ENCODE peak calls at places on chromosomes 16 and 17, in nine cellular contexts. L is CD8-positive, alpha-beta T cell; N is neural progenitor cell; S is esophagus muscularis mucosa; B is transverse colon; J is body of pancreas; K is breast epithelium; W is upper lobe of right lung; E is upper lobe of left lung. R is an unnamed sample.

GRCh38 chr17:68035131-68035522 is 408 bp upstream of the KPNA2 start:
- DNase-seq in K (peak; percentile 89), J (peak; percentile 96), S (no peak), E (peak; percentile 96), N (peak; percentile 98), B (peak; percentile 95), L (peak; percentile 86), W (peak; percentile 97), R (no peak)

GRCh38 chr17:60372790-60373483 is 19.0 kb downstream of the USP32 start:
- DNase-seq in J (no peak), N (no peak), S (no peak), K (no peak), E (no peak), L (no peak), B (no peak), W (no peak), R (no peak)

GRCh38 chr16:15686287-15686686 is 36.2 kb downstream of the NDE1 start:
- DNase-seq in E (no peak), N (no peak), B (no peak), J (no peak), L (no peak), W (no peak), K (no peak), S (no peak), R (no peak)

GRCh38 chr17:44360826-44361225 is 2.8 kb downstream of the FAM171A2 start:
- DNase-seq in S (no peak), K (no peak), W (no peak), J (no peak), B (no peak), E (no peak), L (no peak), N (peak; percentile 85), R (peak; percentile 32)

GRCh38 chr16:68754117-68754792 is 17.2 kb downstream of the CDH1 start:
- DNase-seq in S (no peak), J (no peak), B (peak; percentile 72), L (no peak), N (no peak), W (no peak), E (no peak), K (no peak), R (no peak)

GRCh38 chr17:57666946-57667345 is 78.2 kb downstream of the CCDC182 start:
- DNase-seq in E (no peak), B (no peak), J (no peak), K (no peak), N (no peak), L (peak; percentile 37), S (no peak), W (peak; percentile 44), R (no peak)

GRCh38 chr17:38353084-38353604 is 1.5 kb downstream of the SOCS7 start:
- DNase-seq in K (no peak), L (no peak), S (no peak), B (no peak), W (no peak), E (no peak), J (no peak), N (no peak), R (no peak)

GRCh38 chr17:13593757-13594156 is 8.0 kb downstream of the HS3ST3A1 start:
- DNase-seq in B (no peak), K (no peak), W (no peak), N (no peak), S (no peak), L (no peak), J (no peak), E (no peak), R (no peak)

GRCh38 chr17:18195246-18195645 is 11.6 kb downstream of the ALKBH5 start:
- DNase-seq in B (no peak), S (no peak), W (no peak), J (no peak), L (no peak), K (no peak), N (no peak), E (no peak), R (no peak)

GRCh38 chr16:11346700-11347319 is 1.6 kb downstream of the RMI2 start:
- DNase-seq in K (no peak), E (no peak), J (no peak), S (no peak), L (no peak), N (no peak), W (no peak), B (no peak), R (no peak)

GRCh38 chr17:81387235-81388060 is 7.8 kb upstream of the BAHCC1 start:
- DNase-seq in N (peak; percentile 86), K (no peak), J (peak; percentile 63), S (no peak), B (peak; percentile 76), E (no peak), W (peak; percentile 85), L (no peak), R (no peak)

GRCh38 chr17:75155191-75155601 is 884 bp upstream of the JPT1 start:
- DNase-seq in L (no peak), B (no peak), S (no peak), W (no peak), J (no peak), E (no peak), N (peak; percentile 30), K (no peak), R (no peak)

GRCh38 chr16:14527411-14528044 is 102.5 kb downstream of the PARN start:
- DNase-seq in J (peak; percentile 42), W (no peak), K (no peak), B (no peak), E (peak; percentile 41), S (no peak), L (no peak), N (no peak), R (peak; percentile 49)

GRCh38 chr16:85593503-85594195 is 19.5 kb upstream of the GSE1 start:
- DNase-seq in L (no peak), J (no peak), N (peak; percentile 78), E (no peak), B (no peak), W (no peak), S (no peak), K (no peak), R (no peak)

GRCh38 chr16:66701516-66701915 is 5.0 kb upstream of the CMTM4 start:
- DNase-seq in W (no peak), S (no peak), J (no peak), B (no peak), E (no peak), K (no peak), N (no peak), L (no peak), R (no peak)

GRCh38 chr17:79830763-79831366 is 8.4 kb downstream of the CBX4 start:
- DNase-seq in B (no peak), W (no peak), N (no peak), K (no peak), E (no peak), J (peak; percentile 37), S (no peak), L (no peak), R (no peak)

GRCh38 chr16:75312875-75313274 is 61.5 kb upstream of the BCAR1 start:
- DNase-seq in W (no peak), E (no peak), L (no peak), J (no peak), S (no peak), K (no peak), B (no peak), N (peak; percentile 60), R (no peak)

GRCh38 chr17:77145209-77145608 is 4.4 kb downstream of the SEC14L1 start:
- DNase-seq in K (no peak), L (no peak), W (no peak), N (no peak), B (no peak), E (no peak), S (no peak), J (no peak), R (no peak)
- H3K27ac ChIP-seq in K (peak overlapping the region; percentile 82), L (no peak overlapping the region), W (peak overlapping the region; percentile 77), N (no peak overlapping the region), B (peak overlapping the region; percentile 61), E (peak overlapping the region; percentile 98), S (peak overlapping the region; percentile 96), J (peak overlapping the region; percentile 97), R (peak overlapping the region; percentile 39)

DNA sequence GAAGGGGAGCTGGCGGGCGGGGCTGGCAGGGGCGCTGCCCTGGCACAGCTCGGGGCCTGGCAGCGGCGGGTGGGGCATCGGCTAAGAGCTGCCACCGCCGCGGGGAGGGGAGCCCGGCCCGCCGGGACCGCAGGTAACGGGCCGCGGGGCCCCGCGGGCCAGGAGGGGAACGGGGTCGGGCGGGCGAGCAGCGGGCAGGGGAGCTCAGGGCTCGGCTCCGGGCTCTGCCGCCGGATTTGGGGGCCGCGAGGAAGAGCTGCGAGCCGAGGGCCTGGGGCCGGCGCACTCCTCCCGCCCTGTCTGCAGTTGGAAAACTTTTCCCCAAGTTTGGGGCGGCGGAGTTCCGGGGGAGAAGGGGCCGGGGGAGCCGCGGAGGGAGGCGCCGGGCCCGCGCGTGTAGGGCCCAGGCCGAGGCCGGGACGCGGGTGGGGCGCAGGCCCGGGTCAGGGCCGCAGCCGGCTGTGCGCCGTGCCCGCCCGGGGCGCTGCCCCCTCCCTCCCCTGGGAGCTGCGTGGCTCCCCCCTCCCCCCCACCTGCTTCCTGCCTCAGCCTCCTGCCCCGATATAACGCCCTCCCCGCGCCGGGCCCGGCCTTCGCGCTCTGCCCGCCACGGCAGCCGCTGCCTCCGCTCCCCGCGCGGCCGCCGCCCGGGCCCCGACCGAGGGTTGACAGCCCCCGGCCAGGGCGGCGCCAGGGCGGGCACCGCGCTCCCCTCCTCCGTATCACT is 754 bp downstream of the HIC1 start:
- DNase-seq in J (peak; percentile 17), B (peak; percentile 39), L (peak; percentile 68), W (no peak), K (no peak), S (no peak), N (no peak), E (no peak), R (no peak)
- H3K27me3 ChIP-seq in J (no peaks in the 10 kb centered on the region), B (peaks cover 70% of the 10 kb centered on the region), L (no peaks in the 10 kb centered on the region), W (peaks cover 5% of the 10 kb centered on the region), K (no peaks in the 10 kb centered on the region), S (no peaks in the 10 kb centered on the region), N (peaks cover 96% of the 10 kb centered on the region), E (peaks cover 29% of the 10 kb centered on the region), R (peaks cover 4% of the 10 kb centered on the region)

DNA sequence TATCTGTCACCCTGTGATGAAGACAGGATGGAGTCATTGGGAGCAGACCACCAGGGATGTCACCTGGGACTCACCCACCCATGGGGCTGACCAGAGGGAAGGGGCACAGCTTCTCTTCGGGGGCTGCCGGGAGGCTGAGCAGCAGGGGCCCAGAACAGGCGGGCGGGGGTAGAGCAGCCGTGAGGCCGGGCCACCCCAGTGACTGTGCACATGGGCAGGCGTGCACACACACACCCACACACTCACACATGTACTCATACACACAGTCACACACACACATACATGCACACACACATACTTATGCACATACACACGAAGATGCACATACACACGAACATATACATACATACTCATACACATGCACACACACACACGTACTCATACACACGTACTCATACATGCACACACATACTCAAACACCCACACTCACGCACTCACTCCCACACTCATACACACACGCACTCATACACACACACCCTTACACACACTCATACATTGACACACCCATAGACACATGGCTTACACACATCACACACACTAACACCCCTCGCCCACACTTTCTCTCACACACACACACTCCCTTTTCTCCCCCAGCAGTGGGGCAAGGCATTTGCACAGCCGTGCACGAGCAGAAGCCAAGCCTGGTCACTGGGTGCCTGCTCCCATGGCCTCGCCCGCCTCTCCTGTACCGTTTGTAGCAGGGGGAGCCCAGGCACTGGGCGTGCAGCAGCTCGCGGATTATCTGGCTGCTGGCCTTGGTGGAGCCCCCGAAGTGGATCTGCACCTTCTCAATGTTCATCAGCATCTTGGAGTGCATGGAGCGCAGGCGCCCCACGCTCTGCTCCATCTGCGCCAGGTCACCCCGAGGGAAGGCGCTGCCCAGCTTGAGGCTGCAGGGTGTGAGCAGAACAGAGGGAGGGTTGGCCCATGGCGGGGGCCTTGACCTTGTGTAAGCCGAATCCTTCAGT is 12.4 kb downstream of the UBALD2 start:
- DNase-seq in B (no peak), E (no peak), N (no peak), W (no peak), J (no peak), S (no peak), K (no peak), L (no peak), R (no peak)
- H3K4me3 ChIP-seq in B (no peak overlapping the region), E (no peak overlapping the region), N (no peak overlapping the region), W (no peak overlapping the region), J (no peak overlapping the region), S (no peak overlapping the region), K (no peak overlapping the region), L (no peak overlapping the region), R (no peak overlapping the region)

GRCh38 chr17:63181856-63182255 is 215.8 kb downstream of the TANC2 start:
- DNase-seq in L (no peak), W (no peak), N (no peak), S (no peak), E (no peak), J (no peak), K (peak; percentile 37), B (no peak), R (no peak)
- H3K27ac ChIP-seq in L (no peak overlapping the region), W (no peak overlapping the region), N (no peak overlapping the region), S (no peak overlapping the region), E (no peak overlapping the region), J (no peak overlapping the region), K (no peak overlapping the region), B (no peak overlapping the region), R (no peak overlapping the region)